ENCODE peak calls at places on chromosomes 1 and 21, in nine cellular contexts. T is left ventricle myocardium inferior, R is fibroblast of lung, U is mammary epithelial cell, M is PC-3, F is H9, O is kidney, P is A549, Q is Panc1. W is an unnamed sample.
A peak's percentile ranks its signal among the peaks of the same experiment; 100 is the strongest.

GRCh38 chr1:222167111-222167510 is 380.8 kb downstream of the HHIPL2 start:
- DNase-seq in R (peak; percentile 70), M (peak; percentile 85), T (peak; percentile 22), U (peak; percentile 100), P (peak; percentile 22), F (peak; percentile 58), Q (peak; percentile 24), O (peak; percentile 63), W (peak; percentile 99)

GRCh38 chr1:1435094-1435903 is at the start of gene VWA1:
- DNase-seq in M (peak; percentile 88), O (peak; percentile 90), F (no peak), R (peak; percentile 53), U (peak; percentile 51), P (no peak), Q (no peak), T (peak; percentile 79), W (no peak)

GRCh38 chr1:224080082-224080774 is 33.7 kb upstream of the FBXO28 start:
- DNase-seq in O (no peak), F (no peak), T (no peak), M (peak; percentile 97), P (no peak), Q (no peak), U (peak; percentile 48), R (peak; percentile 27), W (no peak)

GRCh38 chr1:178536844-178537371 is 24.0 kb downstream of the TEX35 start:
- DNase-seq in M (peak; percentile 94), O (no peak), P (peak; percentile 90), U (peak; percentile 72), Q (peak; percentile 91), R (peak; percentile 98), T (peak; percentile 71), F (no peak), W (peak; percentile 91)

GRCh38 chr1:243658596-243659105 is 191.4 kb downstream of the AKT3 start:
- DNase-seq in O (no peak), P (no peak), U (peak; percentile 84), T (no peak), Q (no peak), M (no peak), F (no peak), R (no peak), W (peak; percentile 88)

GRCh38 chr1:25051906-25052305 is 121.8 kb upstream of the RUNX3 start:
- DNase-seq in F (no peak), T (no peak), R (no peak), Q (no peak), O (no peak), P (no peak), M (no peak), U (no peak), W (no peak)

GRCh38 chr1:26697978-26698849 is 2.4 kb downstream of the ARID1A start:
- DNase-seq in F (no peak), U (peak; percentile 93), Q (peak; percentile 93), P (peak; percentile 58), T (peak; percentile 20), M (peak; percentile 86), O (peak; percentile 82), R (peak; percentile 97), W (peak; percentile 94)

GRCh38 chr1:119673171-119673940 is 25.3 kb upstream of the ZNF697 start:
- DNase-seq in O (no peak), P (no peak), F (no peak), M (peak; percentile 84), U (peak; percentile 87), T (no peak), Q (no peak), R (no peak), W (peak; percentile 56)

GRCh38 chr1:41494351-41495170 is 10.1 kb upstream of the EDN2 start:
- DNase-seq in R (no peak), T (peak; percentile 9), U (no peak), O (peak; percentile 63), F (no peak), Q (no peak), M (no peak), P (no peak), W (no peak)

GRCh38 chr1:211194826-211195225 is 60.9 kb upstream of the KCNH1 start:
- DNase-seq in R (no peak), M (no peak), F (no peak), P (no peak), Q (no peak), T (no peak), U (no peak), O (no peak), W (no peak)

GRCh38 chr1:13779930-13780329 is 79.9 kb downstream of the PRDM2 start:
- DNase-seq in R (peak; percentile 28), T (no peak), F (no peak), P (no peak), O (no peak), U (no peak), Q (no peak), M (no peak), W (no peak)

GRCh38 chr1:113929750-113930498 is 800 bp downstream of the HIPK1 start:
- DNase-seq in Q (no peak), R (peak; percentile 12), U (peak; percentile 44), M (peak; percentile 22), P (peak; percentile 25), F (no peak), O (peak; percentile 85), T (peak; percentile 31), W (peak; percentile 34)

GRCh38 chr21:15976807-15977206 is 247.0 kb downstream of the USP25 start:
- DNase-seq in M (peak; percentile 33), F (no peak), R (peak; percentile 6), U (no peak), Q (no peak), O (no peak), P (no peak), T (no peak), W (no peak)

GRCh38 chr1:160244209-160244608 is 18.1 kb downstream of the DCAF8 start:
- DNase-seq in P (no peak), R (no peak), Q (no peak), M (peak; percentile 64), T (no peak), U (no peak), F (no peak), O (no peak), W (no peak)

GRCh38 chr1:107820797-107821196 is 144.2 kb downstream of the VAV3 start:
- DNase-seq in F (no peak), T (no peak), P (no peak), M (peak; percentile 68), Q (no peak), O (no peak), U (peak; percentile 60), R (no peak), W (peak; percentile 66)

GRCh38 chr1:23522244-23523013 is 8.6 kb downstream of the E2F2 start:
- DNase-seq in U (no peak), O (no peak), R (peak; percentile 49), M (peak; percentile 14), P (no peak), F (no peak), Q (no peak), T (no peak), W (no peak)

GRCh38 chr1:8283058-8283884 is 34.6 kb upstream of the SLC45A1 start:
- DNase-seq in U (no peak), Q (no peak), F (no peak), M (peak; percentile 38), O (no peak), T (peak; percentile 22), R (no peak), P (no peak), W (no peak)

GRCh38 chr1:231626535-231626950 is at the start of gene DISC1:
- DNase-seq in Q (no peak), U (peak; percentile 73), M (peak; percentile 97), F (peak; percentile 94), T (peak; percentile 86), R (peak; percentile 93), P (peak; percentile 67), O (peak; percentile 93), W (peak; percentile 58)

GRCh38 chr21:36117276-36117675 is 17.6 kb upstream of the CBR3 start:
- DNase-seq in U (no peak), O (no peak), Q (no peak), R (no peak), P (no peak), M (peak; percentile 49), F (no peak), T (no peak), W (no peak)

GRCh38 chr1:177927021-177927596 is 42.7 kb downstream of the SEC16B start:
- DNase-seq in O (no peak), U (peak; percentile 77), T (no peak), R (peak; percentile 97), F (no peak), M (peak; percentile 79), P (no peak), Q (no peak), W (peak; percentile 78)

GRCh38 chr1:53536606-53537005 is 77.4 kb downstream of the DMRTB1 start:
- DNase-seq in O (no peak), P (no peak), M (no peak), R (no peak), F (no peak), T (no peak), Q (no peak), U (no peak), W (no peak)
- H3K4me1 ChIP-seq in O (peaks cover 3% of the 10 kb centered on the region), P (peaks cover 17% of the 10 kb centered on the region), M (peaks cover 2% of the 10 kb centered on the region), R (peaks cover 4% of the 10 kb centered on the region), F (no peaks in the 10 kb centered on the region), T (no peaks in the 10 kb centered on the region), Q (no peaks in the 10 kb centered on the region), U (peaks cover 2% of the 10 kb centered on the region), W (no peaks in the 10 kb centered on the region)

DNA sequence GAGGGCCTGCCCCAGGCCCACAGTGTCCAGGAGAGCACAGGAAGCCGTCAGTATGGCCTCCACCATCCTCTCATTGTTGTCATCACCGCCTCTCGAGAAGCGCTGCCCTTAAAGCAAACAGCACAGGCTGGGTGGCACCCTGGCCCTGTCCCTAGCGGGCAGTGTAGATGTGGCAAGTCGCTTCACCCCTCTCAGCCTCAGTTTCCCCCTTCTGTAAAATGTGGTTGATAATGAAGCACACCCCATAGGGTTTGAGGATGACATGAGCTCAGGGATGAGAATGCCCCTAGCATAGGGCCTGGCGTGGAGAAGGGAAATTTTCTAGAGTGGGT is 13.4 kb downstream of the PLA2G2F start:
- DNase-seq in O (no peak), M (no peak), P (no peak), U (no peak), Q (no peak), F (no peak), R (no peak), T (no peak), W (no peak)
- TF ChIP-seq CTCF in O (no peak), M (peak; percentile 22), P (no peak), U (no peak), Q (peak; percentile 18), F (no peak), R (no peak), T (no peak), W (no peak)

GRCh38 chr1:150568567-150568966 is 10.8 kb downstream of the MCL1 start:
- DNase-seq in T (no peak), R (no peak), Q (no peak), P (no peak), U (no peak), F (no peak), M (no peak), O (no peak), W (no peak)
- H3K4me1 ChIP-seq in T (peaks cover 100% of the 10 kb centered on the region), R (peaks cover 43% of the 10 kb centered on the region), Q (peaks cover 73% of the 10 kb centered on the region), P (peaks cover 87% of the 10 kb centered on the region), U (peaks cover 69% of the 10 kb centered on the region), F (peaks cover 8% of the 10 kb centered on the region), M (peaks cover 47% of the 10 kb centered on the region), O (peaks cover 50% of the 10 kb centered on the region), W (peaks cover 42% of the 10 kb centered on the region)

DNA sequence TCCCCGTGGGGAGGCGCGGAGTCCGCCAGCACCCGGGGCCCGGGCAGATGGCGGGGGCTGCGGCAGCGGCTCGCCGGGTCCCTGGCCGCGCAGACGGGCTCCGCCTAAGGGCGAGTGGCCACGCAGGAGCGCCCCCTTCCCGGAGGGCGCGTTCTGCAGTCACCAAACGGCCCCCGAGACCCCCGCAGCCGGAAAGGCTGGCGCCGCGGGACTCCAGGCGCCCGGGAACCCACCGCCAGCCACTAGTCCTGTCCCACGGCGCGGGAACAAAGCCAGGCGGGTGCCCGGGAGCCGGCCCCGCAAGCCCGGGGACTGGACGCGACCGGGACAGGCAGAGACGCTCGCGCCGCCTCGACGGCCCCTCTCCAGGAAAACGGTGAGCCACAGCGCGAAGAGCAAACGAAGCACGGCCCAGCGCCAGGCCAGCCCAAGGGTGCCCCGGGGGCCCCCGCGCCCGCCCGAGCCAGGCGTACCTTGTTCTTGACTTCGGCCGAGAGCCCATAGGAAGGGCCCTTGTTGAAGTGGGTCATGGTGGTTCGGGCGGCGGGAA is 470 bp downstream of the CNN3 start:
- DNase-seq in U (peak; percentile 48), F (peak; percentile 58), R (peak; percentile 61), O (peak; percentile 85), P (peak; percentile 47), T (peak; percentile 64), Q (no peak), M (peak; percentile 56), W (no peak)
- TF ChIP-seq CTCF in U (no peak), F (peak; percentile 67), R (peak; percentile 44), O (no peak), P (peak; percentile 56), T (peak; percentile 67), Q (peak; percentile 69), M (peak; percentile 68), W (peak; percentile 56)

W was measured in foreskin keratinocyte.